ENCODE peak calls at places on chromosomes 5 and 9, in six cellular contexts. One of them, this sample, is unnamed.

GRCh38 chr5:113250341-113250953 is 184.3 kb downstream of the TSSK1B start:
- DNase-seq in Panc1: no peak
- DNase-seq in naive thymus-derived CD4-positive, alpha-beta T cell: no peak
- DNase-seq in mesenchymal stem cell: peak
- DNase-seq in mammary epithelial cell: no peak
- DNase-seq in SK-N-MC: no peak
- DNase-seq in this sample: peak

GRCh38 chr5:132394681-132395259 is 25.3 kb downstream of the SLC22A5 start:
- DNase-seq in Panc1: no peak
- DNase-seq in naive thymus-derived CD4-positive, alpha-beta T cell: no peak
- DNase-seq in mesenchymal stem cell: no peak
- DNase-seq in mammary epithelial cell: no peak
- DNase-seq in SK-N-MC: no peak
- DNase-seq in this sample: no peak

GRCh38 chr5:141084487-141084989 is 9.9 kb upstream of the PCDHB2 start:
- DNase-seq in Panc1: peak
- DNase-seq in naive thymus-derived CD4-positive, alpha-beta T cell: peak
- DNase-seq in mesenchymal stem cell: peak
- DNase-seq in mammary epithelial cell: peak
- DNase-seq in SK-N-MC: peak
- DNase-seq in this sample: peak

GRCh38 chr5:2482778-2483177 is 268.7 kb downstream of the IRX2 start:
- DNase-seq in Panc1: no peak
- DNase-seq in naive thymus-derived CD4-positive, alpha-beta T cell: no peak
- DNase-seq in mesenchymal stem cell: no peak
- DNase-seq in mammary epithelial cell: no peak
- DNase-seq in SK-N-MC: no peak
- DNase-seq in this sample: no peak

GRCh38 chr9:7844283-7844682 is 44.7 kb upstream of the DMAC1 start:
- DNase-seq in Panc1: no peak
- DNase-seq in naive thymus-derived CD4-positive, alpha-beta T cell: peak
- DNase-seq in mesenchymal stem cell: peak
- DNase-seq in mammary epithelial cell: no peak
- DNase-seq in SK-N-MC: no peak
- DNase-seq in this sample: no peak

GRCh38 chr5:4976918-4977317 is 163.2 kb upstream of the ADAMTS16 start:
- DNase-seq in Panc1: no peak
- DNase-seq in naive thymus-derived CD4-positive, alpha-beta T cell: no peak
- DNase-seq in mesenchymal stem cell: no peak
- DNase-seq in mammary epithelial cell: no peak
- DNase-seq in SK-N-MC: no peak
- DNase-seq in this sample: no peak

GRCh38 chr9:99112750-99113417 is 8.0 kb downstream of the TGFBR1 start:
- DNase-seq in Panc1: no peak
- DNase-seq in naive thymus-derived CD4-positive, alpha-beta T cell: peak
- DNase-seq in mesenchymal stem cell: no peak
- DNase-seq in mammary epithelial cell: no peak
- DNase-seq in SK-N-MC: no peak
- DNase-seq in this sample: no peak

GRCh38 chr5:77170-77501 is 14.8 kb upstream of the PLEKHG4B start:
- DNase-seq in Panc1: no peak
- DNase-seq in naive thymus-derived CD4-positive, alpha-beta T cell: no peak
- DNase-seq in mesenchymal stem cell: no peak
- DNase-seq in mammary epithelial cell: no peak
- DNase-seq in SK-N-MC: no peak
- DNase-seq in this sample: no peak

GRCh38 chr5:44398382-44398781 is 9.2 kb upstream of the FGF10 start:
- DNase-seq in Panc1: no peak
- DNase-seq in naive thymus-derived CD4-positive, alpha-beta T cell: no peak
- DNase-seq in mesenchymal stem cell: no peak
- DNase-seq in mammary epithelial cell: no peak
- DNase-seq in SK-N-MC: no peak
- DNase-seq in this sample: no peak

GRCh38 chr5:114055318-114055788 is 306.5 kb upstream of the KCNN2 start:
- DNase-seq in Panc1: no peak
- DNase-seq in naive thymus-derived CD4-positive, alpha-beta T cell: no peak
- DNase-seq in mesenchymal stem cell: peak
- DNase-seq in mammary epithelial cell: no peak
- DNase-seq in SK-N-MC: no peak
- DNase-seq in this sample: peak

GRCh38 chr5:1312206-1312605 is 17.3 kb upstream of the TERT start:
- DNase-seq in Panc1: no peak
- DNase-seq in naive thymus-derived CD4-positive, alpha-beta T cell: peak
- DNase-seq in mesenchymal stem cell: no peak
- DNase-seq in mammary epithelial cell: no peak
- DNase-seq in SK-N-MC: no peak
- DNase-seq in this sample: no peak

GRCh38 chr9:134188421-134189166 is 24.2 kb upstream of the RNU6ATAC start:
- DNase-seq in Panc1: no peak
- DNase-seq in naive thymus-derived CD4-positive, alpha-beta T cell: no peak
- DNase-seq in mesenchymal stem cell: no peak
- DNase-seq in mammary epithelial cell: no peak
- DNase-seq in SK-N-MC: no peak
- DNase-seq in this sample: no peak

GRCh38 chr5:142495561-142495960 is 170.7 kb upstream of the SPRY4 start:
- DNase-seq in Panc1: no peak
- DNase-seq in naive thymus-derived CD4-positive, alpha-beta T cell: no peak
- DNase-seq in mesenchymal stem cell: no peak
- DNase-seq in mammary epithelial cell: no peak
- DNase-seq in SK-N-MC: no peak
- DNase-seq in this sample: no peak

GRCh38 chr9:1217076-1217475 is 166.9 kb downstream of the DMRT2 start:
- DNase-seq in Panc1: no peak
- DNase-seq in naive thymus-derived CD4-positive, alpha-beta T cell: no peak
- DNase-seq in mesenchymal stem cell: no peak
- DNase-seq in mammary epithelial cell: no peak
- DNase-seq in SK-N-MC: no peak
- DNase-seq in this sample: no peak

GRCh38 chr9:29211003-29211584 is 1637.8 kb upstream of the C9orf72 start:
- DNase-seq in Panc1: no peak
- DNase-seq in naive thymus-derived CD4-positive, alpha-beta T cell: no peak
- DNase-seq in mesenchymal stem cell: no peak
- DNase-seq in mammary epithelial cell: no peak
- DNase-seq in SK-N-MC: no peak
- DNase-seq in this sample: no peak

GRCh38 chr9:113709721-113710120 is 166.4 kb upstream of the ZNF618 start:
- DNase-seq in Panc1: no peak
- DNase-seq in naive thymus-derived CD4-positive, alpha-beta T cell: no peak
- DNase-seq in mesenchymal stem cell: no peak
- DNase-seq in mammary epithelial cell: no peak
- DNase-seq in SK-N-MC: no peak
- DNase-seq in this sample: no peak

GRCh38 chr5:140143521-140144258 is 18.0 kb downstream of the IGIP start:
- DNase-seq in Panc1: no peak
- DNase-seq in naive thymus-derived CD4-positive, alpha-beta T cell: no peak
- DNase-seq in mesenchymal stem cell: no peak
- DNase-seq in mammary epithelial cell: no peak
- DNase-seq in SK-N-MC: no peak
- DNase-seq in this sample: no peak

GRCh38 chr9:110049699-110050450 is 158.1 kb downstream of the C9orf152 start:
- DNase-seq in Panc1: no peak
- DNase-seq in naive thymus-derived CD4-positive, alpha-beta T cell: peak
- DNase-seq in mesenchymal stem cell: peak
- DNase-seq in mammary epithelial cell: peak
- DNase-seq in SK-N-MC: no peak
- DNase-seq in this sample: no peak

GRCh38 chr5:137453476-137454080 is 45.5 kb downstream of the SPOCK1 start:
- DNase-seq in Panc1: no peak
- DNase-seq in naive thymus-derived CD4-positive, alpha-beta T cell: no peak
- DNase-seq in mesenchymal stem cell: peak
- DNase-seq in mammary epithelial cell: peak
- DNase-seq in SK-N-MC: peak
- DNase-seq in this sample: peak

GRCh38 chr5:14440598-14441401 is 140.8 kb upstream of the OTULINL start:
- DNase-seq in Panc1: no peak
- DNase-seq in naive thymus-derived CD4-positive, alpha-beta T cell: no peak
- DNase-seq in mesenchymal stem cell: peak
- DNase-seq in mammary epithelial cell: no peak
- DNase-seq in SK-N-MC: peak
- DNase-seq in this sample: peak

GRCh38 chr5:122330881-122331280 is 18.8 kb downstream of the SNCAIP start:
- DNase-seq in Panc1: no peak
- DNase-seq in naive thymus-derived CD4-positive, alpha-beta T cell: no peak
- DNase-seq in mesenchymal stem cell: no peak
- DNase-seq in mammary epithelial cell: no peak
- DNase-seq in SK-N-MC: no peak
- DNase-seq in this sample: no peak

GRCh38 chr5:77232959-77233358 is 22.5 kb downstream of the PDE8B start:
- DNase-seq in Panc1: no peak
- DNase-seq in naive thymus-derived CD4-positive, alpha-beta T cell: no peak
- DNase-seq in mesenchymal stem cell: peak
- DNase-seq in mammary epithelial cell: no peak
- DNase-seq in SK-N-MC: no peak
- DNase-seq in this sample: peak

GRCh38 chr5:167899490-167899889 is 392.0 kb upstream of the WWC1 start:
- DNase-seq in Panc1: no peak
- DNase-seq in naive thymus-derived CD4-positive, alpha-beta T cell: no peak
- DNase-seq in mesenchymal stem cell: peak
- DNase-seq in mammary epithelial cell: peak
- DNase-seq in SK-N-MC: no peak
- DNase-seq in this sample: no peak

GRCh38 chr9:111743275-111743674 is 51.5 kb downstream of the SHOC1 start:
- DNase-seq in Panc1: peak
- DNase-seq in naive thymus-derived CD4-positive, alpha-beta T cell: no peak
- DNase-seq in mesenchymal stem cell: peak
- DNase-seq in mammary epithelial cell: peak
- DNase-seq in SK-N-MC: no peak
- DNase-seq in this sample: peak

GRCh38 chr9:137044042-137044441 is 1.9 kb downstream of the NPDC1 start:
- DNase-seq in Panc1: no peak
- DNase-seq in naive thymus-derived CD4-positive, alpha-beta T cell: no peak
- DNase-seq in mesenchymal stem cell: no peak
- DNase-seq in mammary epithelial cell: no peak
- DNase-seq in SK-N-MC: no peak
- DNase-seq in this sample: no peak

GRCh38 chr9:105157178-105157583 is 87.3 kb upstream of the SLC44A1 start:
- DNase-seq in Panc1: no peak
- DNase-seq in naive thymus-derived CD4-positive, alpha-beta T cell: peak
- DNase-seq in mesenchymal stem cell: peak
- DNase-seq in mammary epithelial cell: peak
- DNase-seq in SK-N-MC: no peak
- DNase-seq in this sample: peak

GRCh38 chr5:38825494-38825893 is 20.3 kb upstream of the OSMR start:
- DNase-seq in Panc1: no peak
- DNase-seq in naive thymus-derived CD4-positive, alpha-beta T cell: no peak
- DNase-seq in mesenchymal stem cell: peak
- DNase-seq in mammary epithelial cell: no peak
- DNase-seq in SK-N-MC: no peak
- DNase-seq in this sample: no peak

GRCh38 chr9:68496356-68496755 is 44.3 kb downstream of the TMEM252 start:
- DNase-seq in Panc1: no peak
- DNase-seq in naive thymus-derived CD4-positive, alpha-beta T cell: no peak
- DNase-seq in mesenchymal stem cell: no peak
- DNase-seq in mammary epithelial cell: no peak
- DNase-seq in SK-N-MC: no peak
- DNase-seq in this sample: no peak

GRCh38 chr9:129406278-129407225 is 214.3 kb downstream of the C9orf50 start:
- DNase-seq in Panc1: no peak
- DNase-seq in naive thymus-derived CD4-positive, alpha-beta T cell: no peak
- DNase-seq in mesenchymal stem cell: no peak
- DNase-seq in mammary epithelial cell: no peak
- DNase-seq in SK-N-MC: no peak
- DNase-seq in this sample: no peak
- H3K4me3 ChIP-seq in Panc1: no peak
- H3K4me3 ChIP-seq in naive thymus-derived CD4-positive, alpha-beta T cell: no peak
- H3K4me3 ChIP-seq in mesenchymal stem cell: no peak
- H3K4me3 ChIP-seq in mammary epithelial cell: no peak
- H3K4me3 ChIP-seq in SK-N-MC: no peak
- H3K4me3 ChIP-seq in this sample: no peak

DNA sequence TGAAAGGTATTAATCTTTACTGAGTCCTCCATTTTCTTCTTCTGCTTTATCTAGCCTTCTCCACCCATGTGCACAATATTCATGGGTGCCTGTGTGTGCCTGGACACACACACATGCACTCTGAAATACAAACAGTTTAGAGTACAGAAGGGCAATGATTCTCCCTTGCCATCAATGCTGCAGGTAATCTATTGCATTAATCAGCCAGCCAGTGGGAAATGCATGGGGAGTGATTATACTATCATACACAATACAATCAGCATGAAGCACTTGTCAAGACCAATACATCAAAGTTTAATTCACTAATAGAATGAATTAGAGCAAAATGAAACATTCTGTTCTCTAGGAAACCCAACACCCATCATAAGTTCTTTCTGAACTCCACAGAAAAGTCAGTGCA is 172.1 kb downstream of the ZSWIM6 start:
- DNase-seq in Panc1: no peak
- DNase-seq in naive thymus-derived CD4-positive, alpha-beta T cell: no peak
- DNase-seq in mesenchymal stem cell: no peak
- DNase-seq in mammary epithelial cell: no peak
- DNase-seq in SK-N-MC: no peak
- DNase-seq in this sample: no peak
- H3K4me3 ChIP-seq in Panc1: no peak
- H3K4me3 ChIP-seq in naive thymus-derived CD4-positive, alpha-beta T cell: no peak
- H3K4me3 ChIP-seq in mesenchymal stem cell: no peak
- H3K4me3 ChIP-seq in mammary epithelial cell: no peak
- H3K4me3 ChIP-seq in SK-N-MC: peak
- H3K4me3 ChIP-seq in this sample: no peak

DNA sequence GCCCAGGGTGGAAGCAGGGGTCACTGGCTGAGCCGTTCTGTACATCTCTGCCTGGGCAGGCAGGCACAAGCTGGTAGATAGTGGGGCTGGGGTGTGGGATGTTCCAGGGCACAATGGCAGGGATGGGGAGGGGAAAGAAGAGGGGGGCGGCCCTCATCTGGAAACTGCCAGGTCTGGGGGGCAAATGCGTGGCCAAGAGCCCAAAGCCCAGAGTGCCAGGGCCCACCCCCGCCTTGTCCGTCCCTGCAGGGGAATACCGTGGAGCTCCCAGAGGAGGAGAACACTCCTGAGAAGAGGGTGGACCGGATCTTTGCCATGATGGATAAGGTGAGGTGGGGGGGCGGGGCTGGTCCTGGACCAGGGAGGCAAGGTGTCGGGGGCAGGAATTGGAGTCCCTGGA is 42.7 kb upstream of the HMCN2 start:
- DNase-seq in Panc1: no peak
- DNase-seq in naive thymus-derived CD4-positive, alpha-beta T cell: no peak
- DNase-seq in mesenchymal stem cell: no peak
- DNase-seq in mammary epithelial cell: no peak
- DNase-seq in SK-N-MC: no peak
- DNase-seq in this sample: no peak
- H3K4me3 ChIP-seq in Panc1: no peak
- H3K4me3 ChIP-seq in naive thymus-derived CD4-positive, alpha-beta T cell: no peak
- H3K4me3 ChIP-seq in mesenchymal stem cell: no peak
- H3K4me3 ChIP-seq in mammary epithelial cell: no peak
- H3K4me3 ChIP-seq in SK-N-MC: no peak
- H3K4me3 ChIP-seq in this sample: no peak

GRCh38 chr5:37198066-37198465 is 51.1 kb downstream of the CPLANE1 start:
- DNase-seq in Panc1: no peak
- DNase-seq in naive thymus-derived CD4-positive, alpha-beta T cell: peak
- DNase-seq in mesenchymal stem cell: no peak
- DNase-seq in mammary epithelial cell: no peak
- DNase-seq in SK-N-MC: no peak
- DNase-seq in this sample: no peak
- H3K4me3 ChIP-seq in Panc1: no peak
- H3K4me3 ChIP-seq in naive thymus-derived CD4-positive, alpha-beta T cell: peak
- H3K4me3 ChIP-seq in mesenchymal stem cell: no peak
- H3K4me3 ChIP-seq in mammary epithelial cell: no peak
- H3K4me3 ChIP-seq in SK-N-MC: no peak
- H3K4me3 ChIP-seq in this sample: no peak

GRCh38 chr5:101364469-101364868 is 461.4 kb upstream of the ST8SIA4 start:
- DNase-seq in Panc1: no peak
- DNase-seq in naive thymus-derived CD4-positive, alpha-beta T cell: no peak
- DNase-seq in mesenchymal stem cell: no peak
- DNase-seq in mammary epithelial cell: no peak
- DNase-seq in SK-N-MC: no peak
- DNase-seq in this sample: no peak

GRCh38 chr5:101370240-101370639 is 467.2 kb upstream of the ST8SIA4 start:
- DNase-seq in Panc1: no peak
- DNase-seq in naive thymus-derived CD4-positive, alpha-beta T cell: no peak
- DNase-seq in mesenchymal stem cell: no peak
- DNase-seq in mammary epithelial cell: no peak
- DNase-seq in SK-N-MC: no peak
- DNase-seq in this sample: no peak
- H3K4me3 ChIP-seq in Panc1: peak
- H3K4me3 ChIP-seq in naive thymus-derived CD4-positive, alpha-beta T cell: no peak
- H3K4me3 ChIP-seq in mesenchymal stem cell: no peak
- H3K4me3 ChIP-seq in mammary epithelial cell: no peak
- H3K4me3 ChIP-seq in SK-N-MC: no peak
- H3K4me3 ChIP-seq in this sample: no peak